ENCODE peak calls at places on chromosomes 12 and 14, in ten cellular contexts. U, I, T, P, E, M, J, K, V and B are unnamed samples.

GRCh38 chr12:119788783-119789182 is 88.3 kb downstream of the CIT start:
- DNase-seq in I (no peak), K (peak; percentile 52), P (no peak), T (no peak), V (no peak), M (peak; percentile 41), U (no peak), J (no peak), E (no peak), B (no peak)

GRCh38 chr14:100406505-100407131 is 83.5 kb downstream of the SLC25A47 start:
- DNase-seq in V (peak; percentile 84), J (no peak), T (peak; percentile 10), K (peak; percentile 55), I (peak; percentile 44), U (no peak), P (peak; percentile 68), M (peak; percentile 66), E (peak; percentile 18), B (no peak)

GRCh38 chr12:20463920-20464524 is 95.7 kb downstream of the PDE3A start:
- DNase-seq in K (peak; percentile 29), T (no peak), E (no peak), M (peak; percentile 38), U (no peak), P (no peak), I (peak; percentile 1), J (no peak), V (no peak), B (no peak)

GRCh38 chr12:104671407-104672095 is 214.8 kb downstream of the CHST11 start:
- DNase-seq in T (peak; percentile 58), P (peak; percentile 96), V (peak; percentile 87), M (peak; percentile 91), I (peak; percentile 76), K (peak; percentile 94), J (no peak), E (peak; percentile 73), U (no peak), B (peak; percentile 53)

GRCh38 chr12:5276327-5276880 is 155.5 kb upstream of the NTF3 start:
- DNase-seq in T (no peak), U (no peak), M (no peak), K (peak; percentile 55), P (no peak), V (no peak), J (no peak), I (no peak), E (no peak), B (no peak)

GRCh38 chr14:100662850-100663527 is 63.7 kb upstream of the DLK1 start:
- DNase-seq in K (peak; percentile 39), T (peak; percentile 57), V (peak; percentile 33), E (peak; percentile 30), U (peak; percentile 79), P (peak; percentile 40), J (peak; percentile 85), I (peak; percentile 88), M (peak; percentile 64), B (peak; percentile 22)

GRCh38 chr14:94120667-94121335 is 8.6 kb downstream of the IFI27L2 start:
- DNase-seq in T (no peak), J (no peak), V (no peak), E (no peak), P (peak; percentile 66), U (no peak), K (peak; percentile 53), M (peak; percentile 79), I (no peak), B (no peak)

GRCh38 chr12:42725839-42726238 is 136.3 kb upstream of the PRICKLE1 start:
- DNase-seq in V (no peak), M (peak; percentile 87), P (peak; percentile 95), U (no peak), I (no peak), K (peak; percentile 66), J (no peak), T (no peak), E (no peak), B (no peak)

GRCh38 chr14:78566017-78566858 is 396.1 kb downstream of the NRXN3 start:
- DNase-seq in T (peak; percentile 43), J (peak; percentile 70), K (peak; percentile 47), V (no peak), E (peak; percentile 11), P (peak; percentile 45), I (peak; percentile 59), U (peak; percentile 91), M (peak; percentile 72), B (peak; percentile 15)

GRCh38 chr12:26787125-26787495 is 45.9 kb downstream of the ITPR2 start:
- DNase-seq in K (peak; percentile 84), V (no peak), M (peak; percentile 87), T (no peak), E (no peak), J (no peak), I (no peak), U (no peak), P (peak; percentile 80), B (no peak)

GRCh38 chr12:123102381-123102780 is 48.5 kb downstream of the PITPNM2 start:
- DNase-seq in U (no peak), M (no peak), V (no peak), I (no peak), T (no peak), P (no peak), J (no peak), E (no peak), K (no peak), B (no peak)

GRCh38 chr14:89477391-89477790 is 60.4 kb upstream of the FOXN3 start:
- DNase-seq in E (no peak), U (no peak), V (no peak), I (no peak), J (no peak), T (no peak), M (no peak), K (no peak), P (no peak), B (no peak)

GRCh38 chr14:68734231-68734732 is 58.6 kb downstream of the ZFP36L1 start:
- DNase-seq in I (no peak), V (peak; percentile 38), P (no peak), J (no peak), M (no peak), T (peak; percentile 26), U (no peak), E (no peak), K (peak; percentile 37), B (no peak)

GRCh38 chr12:104877107-104877705 is 80.9 kb downstream of the SLC41A2 start:
- DNase-seq in V (no peak), M (peak; percentile 58), I (peak; percentile 23), K (peak; percentile 30), T (peak; percentile 34), P (peak; percentile 49), E (no peak), U (peak; percentile 19), J (peak; percentile 11), B (no peak)

GRCh38 chr12:6052940-6053329 is 71.5 kb downstream of the VWF start:
- DNase-seq in E (no peak), I (no peak), V (no peak), U (no peak), K (no peak), P (no peak), J (no peak), T (no peak), M (peak; percentile 17), B (no peak)

GRCh38 chr14:68341765-68342212 is 451.1 kb downstream of the ZFP36L1 start:
- DNase-seq in V (no peak), T (no peak), M (no peak), K (no peak), E (no peak), U (no peak), P (no peak), I (no peak), J (no peak), B (no peak)

GRCh38 chr14:75562048-75562447 is 16.4 kb upstream of the FLVCR2 start:
- DNase-seq in E (no peak), I (no peak), P (peak; percentile 23), K (peak; percentile 48), V (no peak), J (no peak), U (no peak), M (no peak), T (no peak), B (no peak)

GRCh38 chr12:101455685-101456084 is 19.5 kb upstream of the SPIC start:
- DNase-seq in V (peak; percentile 34), I (no peak), J (no peak), K (no peak), E (peak; percentile 20), P (no peak), U (no peak), M (no peak), T (no peak), B (no peak)

GRCh38 chr12:124736115-124737039 is 127.3 kb downstream of the SCARB1 start:
- DNase-seq in U (no peak), E (no peak), J (no peak), M (no peak), V (no peak), K (no peak), I (no peak), T (no peak), P (no peak), B (no peak)

GRCh38 chr14:105367116-105368031 is 31.0 kb upstream of the TEX22 start:
- DNase-seq in P (no peak), M (no peak), T (no peak), I (no peak), U (no peak), K (no peak), V (no peak), E (no peak), J (no peak), B (no peak)

GRCh38 chr14:73824116-73824515 is 27.5 kb upstream of the PTGR2 start:
- DNase-seq in M (no peak), T (no peak), V (no peak), E (no peak), P (peak; percentile 31), J (no peak), U (no peak), K (no peak), I (no peak), B (no peak)

GRCh38 chr12:84553331-84554117 is 359.1 kb downstream of the SLC6A15 start:
- DNase-seq in J (no peak), M (no peak), T (no peak), U (no peak), K (no peak), V (no peak), P (no peak), I (no peak), E (no peak), B (no peak)